ENCODE peak calls at places on chromosome 7, in six cellular contexts. L is heart right ventricle, S is coronary artery, F is SJSA1, J is GM23248, B is BJ. O is an unnamed sample.

GRCh38 chr7:78112488-78112887 is 313.9 kb downstream of the PHTF2 start:
- DNase-seq in L (no peak), S (no peak), F (no peak), J (no peak), B (no peak), O (no peak)

GRCh38 chr7:82542665-82543064 is 99.1 kb upstream of the CACNA2D1 start:
- DNase-seq in L (no peak), S (no peak), F (no peak), J (peak; percentile 85), B (peak; percentile 56), O (no peak)

GRCh38 chr7:78083466-78084120 is 285.0 kb downstream of the PHTF2 start:
- DNase-seq in L (no peak), S (no peak), F (no peak), J (no peak), B (no peak), O (no peak)

GRCh38 chr7:90178592-90179279 is 24.5 kb downstream of the STEAP1 start:
- DNase-seq in L (no peak), S (no peak), F (peak; percentile 79), J (peak; percentile 95), B (no peak), O (no peak)

GRCh38 chr7:95883208-95883607 is 110.9 kb downstream of the DYNC1I1 start:
- DNase-seq in L (no peak), S (no peak), F (no peak), J (no peak), B (no peak), O (no peak)

GRCh38 chr7:128172151-128172550 is 68.9 kb upstream of the LEP start:
- DNase-seq in L (no peak), S (no peak), F (peak; percentile 25), J (no peak), B (no peak), O (no peak)

GRCh38 chr7:91771394-91771793 is 109.1 kb downstream of the MTERF1 start:
- DNase-seq in L (no peak), S (no peak), F (no peak), J (peak; percentile 56), B (no peak), O (no peak)

GRCh38 chr7:94696981-94697670 is 41.2 kb upstream of the SGCE start:
- DNase-seq in L (peak; percentile 46), S (peak; percentile 77), F (peak; percentile 65), J (peak; percentile 96), B (peak; percentile 68), O (no peak)

GRCh38 chr7:102390697-102391484 is 5.3 kb upstream of the PRKRIP1 start:
- DNase-seq in L (peak; percentile 78), S (peak; percentile 84), F (peak; percentile 89), J (peak; percentile 80), B (no peak), O (peak; percentile 32)

GRCh38 chr7:41134242-41134872 is 568.5 kb downstream of the INHBA start:
- DNase-seq in L (no peak), S (no peak), F (no peak), J (peak; percentile 49), B (peak; percentile 31), O (no peak)

GRCh38 chr7:17781491-17782215 is 158.6 kb downstream of the SNX13 start:
- DNase-seq in L (no peak), S (no peak), F (no peak), J (peak; percentile 8), B (no peak), O (peak; percentile 90)

GRCh38 chr7:128020161-128020560 is 11.1 kb downstream of the LRRC4 start:
- DNase-seq in L (no peak), S (no peak), F (no peak), J (peak; percentile 7), B (no peak), O (peak; percentile 30)

GRCh38 chr7:157657741-157658740 is 321.2 kb downstream of the DNAJB6 start:
- DNase-seq in L (no peak), S (no peak), F (no peak), J (no peak), B (no peak), O (no peak)

GRCh38 chr7:8214162-8214897 is 47.6 kb downstream of the ICA1 start:
- DNase-seq in L (no peak), S (no peak), F (no peak), J (peak; percentile 46), B (peak; percentile 66), O (no peak)

GRCh38 chr7:156459582-156459981 is 181.0 kb upstream of the RNF32 start:
- DNase-seq in L (no peak), S (no peak), F (no peak), J (no peak), B (no peak), O (no peak)

GRCh38 chr7:116862234-116863167 is at the start of gene CAPZA2:
- DNase-seq in L (peak; percentile 91), S (peak; percentile 95), F (peak; percentile 91), J (peak; percentile 97), B (peak; percentile 40), O (peak; percentile 71)

GRCh38 chr7:75599244-75599771 is 107.2 kb downstream of the SPDYE5 start:
- DNase-seq in L (no peak), S (no peak), F (no peak), J (no peak), B (no peak), O (no peak)

GRCh38 chr7:91182819-91183405 is 81.3 kb upstream of the FZD1 start:
- DNase-seq in L (no peak), S (no peak), F (peak; percentile 50), J (peak; percentile 95), B (peak; percentile 90), O (no peak)

GRCh38 chr7:98669417-98670015 is 52.4 kb downstream of the NPTX2 start:
- DNase-seq in L (peak; percentile 13), S (no peak), F (no peak), J (no peak), B (no peak), O (no peak)

GRCh38 chr7:113770146-113770738 is 148.6 kb downstream of the PPP1R3A start:
- DNase-seq in L (no peak), S (no peak), F (no peak), J (no peak), B (no peak), O (no peak)

GRCh38 chr7:70849580-70850235 is 282.2 kb upstream of the GALNT17 start:
- DNase-seq in L (no peak), S (no peak), F (no peak), J (no peak), B (no peak), O (no peak)

GRCh38 chr7:85457911-85458310 is 271.1 kb upstream of the SEMA3D start:
- DNase-seq in L (no peak), S (no peak), F (no peak), J (no peak), B (no peak), O (no peak)

GRCh38 chr7:88628363-88629085 is 131.0 kb upstream of the ZNF804B start:
- DNase-seq in L (no peak), S (no peak), F (no peak), J (no peak), B (no peak), O (no peak)

DNA sequence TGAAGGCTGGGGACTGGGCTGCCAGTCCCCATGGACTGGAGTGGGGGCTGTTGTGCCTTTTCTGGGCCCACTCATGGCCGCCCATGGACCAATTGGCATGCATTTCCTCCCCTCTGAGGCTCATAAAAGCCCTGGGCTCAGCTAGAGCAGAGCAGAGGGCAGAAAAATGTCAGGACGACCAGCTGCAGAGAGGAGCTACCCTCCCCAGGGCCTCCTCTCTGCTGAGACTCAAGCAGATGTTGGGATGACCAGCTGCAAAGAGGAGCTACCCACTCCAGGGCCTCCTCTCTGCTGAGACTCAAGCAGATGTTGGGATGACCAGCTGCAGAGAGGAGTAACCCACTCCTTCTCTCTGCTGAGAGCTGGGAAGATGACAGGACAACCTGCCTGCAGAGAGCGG is 20.3 kb upstream of the NUB1 start:
- DNase-seq in L (no peak), S (no peak), F (peak; percentile 16), J (no peak), B (no peak), O (no peak)
- H3K4me3 ChIP-seq in L (no peak overlapping the region), S (no peak overlapping the region), F (no peak overlapping the region), J (no peak overlapping the region), B (no peak overlapping the region), O (no peak overlapping the region)

GRCh38 chr7:20220293-20220755 is 3.1 kb upstream of the MACC1 start:
- DNase-seq in L (no peak), S (no peak), F (no peak), J (no peak), B (no peak), O (no peak)
- H3K4me3 ChIP-seq in L (no peak overlapping the region), S (no peak overlapping the region), F (no peak overlapping the region), J (no peak overlapping the region), B (no peak overlapping the region), O (no peak overlapping the region)

DNA sequence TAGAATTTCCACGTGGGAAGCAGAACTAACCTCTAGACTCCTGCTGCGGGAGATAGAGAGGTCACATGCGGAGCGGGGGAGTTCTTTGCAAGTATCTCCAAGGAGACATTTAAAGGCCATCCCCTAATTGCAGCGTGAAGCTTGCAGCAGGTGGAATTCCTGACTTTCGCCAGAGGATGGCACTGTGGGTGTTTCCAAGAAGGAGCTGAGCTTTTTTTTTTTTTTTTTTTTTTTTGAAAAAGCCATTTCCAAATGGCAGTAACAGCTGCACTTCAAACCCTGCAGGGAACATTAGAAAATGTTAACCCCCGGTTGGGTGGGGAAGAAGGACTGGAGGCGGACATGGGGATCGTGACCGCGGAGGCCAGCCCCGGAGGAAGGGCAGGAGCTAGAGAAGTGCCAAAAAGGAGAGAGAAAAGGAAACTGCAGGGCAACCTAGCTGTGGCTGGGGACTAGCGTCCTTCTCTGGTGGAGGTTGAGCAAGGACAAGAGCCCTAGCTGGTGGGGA is 487.7 kb downstream of the TYW1 start:
- DNase-seq in L (peak; percentile 59), S (no peak), F (no peak), J (peak; percentile 75), B (no peak), O (peak; percentile 60)
- H3K4me3 ChIP-seq in L (peak overlapping the region; percentile 14), S (peak overlapping the region; percentile 36), F (no peak overlapping the region), J (no peak overlapping the region), B (no peak overlapping the region), O (no peak overlapping the region)

GRCh38 chr7:150801946-150802771 is 1.6 kb downstream of the TMEM176A start:
- DNase-seq in L (no peak), S (peak; percentile 70), F (no peak), J (no peak), B (no peak), O (no peak)

GRCh38 chr7:150801242-150801945 is 825 bp downstream of the TMEM176A start:
- DNase-seq in L (no peak), S (peak; percentile 66), F (no peak), J (no peak), B (no peak), O (no peak)

GRCh38 chr7:150799741-150800575 is at the start of gene TMEM176B:
- DNase-seq in L (peak; percentile 50), S (peak; percentile 73), F (no peak), J (no peak), B (no peak), O (no peak)

GRCh38 chr7:150799156-150799555 is 1.0 kb downstream of the TMEM176B start:
- DNase-seq in L (no peak), S (no peak), F (no peak), J (no peak), B (no peak), O (no peak)

DNA sequence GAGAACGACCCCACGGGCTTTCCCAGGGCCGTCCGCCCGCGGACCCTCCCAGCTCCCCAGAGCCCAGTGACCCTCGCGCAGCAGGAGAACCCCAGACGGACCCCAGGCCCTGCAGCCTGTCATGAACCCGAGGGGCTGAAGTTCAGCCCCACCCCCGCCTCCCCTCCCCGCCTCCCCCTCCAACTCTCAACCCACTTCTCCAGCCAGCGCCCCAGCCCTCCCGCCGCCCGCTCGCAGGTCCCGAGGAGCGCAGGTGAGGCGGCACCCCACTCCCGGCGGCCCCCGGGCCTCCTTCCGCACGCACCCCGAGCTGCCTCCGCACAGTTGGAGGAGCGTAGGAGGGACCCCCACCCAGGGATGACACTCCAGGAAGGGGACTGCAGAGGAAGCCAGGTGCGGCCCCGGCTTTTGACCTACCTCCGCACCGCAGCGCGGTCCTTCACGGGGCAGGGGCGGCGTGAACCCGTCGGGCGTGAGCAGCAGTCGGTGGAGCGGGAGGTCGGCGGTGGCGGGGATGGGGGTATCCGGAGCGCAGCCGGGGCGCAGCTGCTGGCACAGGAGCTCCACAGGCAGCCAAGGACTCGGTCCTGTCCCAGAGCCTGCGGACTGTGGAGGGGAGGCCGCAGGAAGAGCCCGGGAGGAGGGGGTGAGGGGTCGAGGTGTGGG is at the start of gene TMEM176A:
- DNase-seq in L (no peak), S (peak; percentile 68), F (no peak), J (no peak), B (no peak), O (no peak)
- H3K4me3 ChIP-seq in L (peak within 1 kb of the TSS; percentile 42), S (peak within 1 kb of the TSS; percentile 73), F (no peak within 1 kb of the TSS), J (no peak within 1 kb of the TSS), B (no peak within 1 kb of the TSS), O (no peak within 1 kb of the TSS)

O was measured in Jurkat, Clone E6-1.